ENCODE peak calls at places on chromosomes 4 and X, in seven cellular contexts. O is A549, T is body of pancreas, P is HepG2, D is HCT116, Q is GM12878, U is gastrocnemius medialis. M is an unnamed sample.

GRCh38 chrX:1242901-1243402 is 25.7 kb upstream of the CSF2RA start:
- ATAC-seq in O (peak), P (no peak), T (no peak), U (no peak), Q (peak), D (no peak), M (no peak)

GRCh38 chrX:153755136-153755535 is 8.9 kb upstream of the PLXNB3 start:
- ATAC-seq in U (no peak), D (no peak), T (no peak), O (no peak), Q (no peak), P (no peak), M (no peak)

GRCh38 chrX:130829526-130830515 is 73.2 kb downstream of the ENOX2 start:
- ATAC-seq in P (no peak), O (no peak), D (no peak), U (no peak), T (no peak), Q (no peak), M (no peak)

GRCh38 chr4:100742045-100742444 is 224.2 kb upstream of the EMCN start:
- ATAC-seq in Q (no peak), U (peak), P (no peak), O (no peak), T (peak), D (peak), M (no peak)

GRCh38 chrX:39262641-39263040 is 461.4 kb downstream of the MID1IP1 start:
- ATAC-seq in T (no peak), U (no peak), P (no peak), Q (no peak), D (no peak), O (no peak), M (no peak)

GRCh38 chr4:180059216-180059881 is 2183.9 kb upstream of the TENM3 start:
- ATAC-seq in T (peak), Q (no peak), O (peak), P (peak), U (no peak), D (no peak), M (no peak)

GRCh38 chr4:100986360-100986868 is 360.9 kb downstream of the PPP3CA start:
- ATAC-seq in T (peak), Q (no peak), D (no peak), U (no peak), P (peak), O (no peak), M (no peak)

GRCh38 chr4:54498661-54499111 is 159.1 kb upstream of the KIT start:
- ATAC-seq in T (no peak), U (no peak), P (no peak), D (peak), Q (no peak), O (no peak), M (no peak)

GRCh38 chrX:125711103-125711502 is 391.4 kb downstream of the TEX13C start:
- ATAC-seq in O (no peak), Q (no peak), U (no peak), P (no peak), D (no peak), T (no peak), M (no peak)

GRCh38 chr4:136769717-136770116 is 762.6 kb downstream of the PCDH18 start:
- ATAC-seq in U (no peak), D (no peak), T (no peak), P (peak), O (no peak), Q (no peak), M (no peak)

GRCh38 chr4:8761167-8761823 is 110.3 kb downstream of the HMX1 start:
- ATAC-seq in Q (no peak), T (no peak), D (no peak), U (no peak), P (no peak), O (peak), M (peak)

GRCh38 chrX:45788941-45789348 is 588.3 kb upstream of the DIPK2B start:
- ATAC-seq in U (peak), D (peak), Q (no peak), T (peak), P (no peak), O (no peak), M (peak)

GRCh38 chrX:142201113-142201512 is 4.0 kb downstream of the MAGEC2 start:
- ATAC-seq in U (no peak), T (no peak), P (no peak), Q (no peak), O (no peak), D (no peak), M (no peak)

GRCh38 chr4:31995943-31996901 is 1276.1 kb downstream of the PCDH7 start:
- ATAC-seq in Q (no peak), D (no peak), T (no peak), O (peak), U (no peak), P (no peak), M (no peak)

GRCh38 chr4:14926368-14926767 is 75.9 kb upstream of the CPEB2 start:
- ATAC-seq in U (no peak), P (peak), D (peak), Q (peak), T (no peak), O (no peak), M (peak)

GRCh38 chr4:3286335-3287175 is 6.3 kb upstream of the RGS12 start:
- ATAC-seq in D (no peak), P (peak), U (no peak), O (no peak), Q (no peak), T (no peak), M (no peak)

GRCh38 chr4:80183196-80184052 is 13.9 kb upstream of the PRDM8 start:
- ATAC-seq in P (peak), D (peak), T (peak), Q (peak), U (peak), O (peak), M (peak)

GRCh38 chrX:100649550-100650356 is 5.8 kb downstream of the SRPX2 start:
- ATAC-seq in Q (no peak), T (peak), O (peak), U (peak), D (no peak), P (peak), M (peak)

GRCh38 chrX:40420899-40421729 is 159.7 kb upstream of the ATP6AP2 start:
- ATAC-seq in P (peak), U (no peak), O (no peak), D (peak), T (no peak), Q (peak), M (no peak)

GRCh38 chr4:92551616-92552015 is 247.8 kb downstream of the GRID2 start:
- ATAC-seq in D (no peak), P (no peak), O (no peak), T (no peak), Q (no peak), U (no peak), M (no peak)
- TF ChIP-seq CTCF in D (no peak), P (no peak), O (no peak), T (no peak), Q (no peak), U (no peak), M (no peak)

DNA sequence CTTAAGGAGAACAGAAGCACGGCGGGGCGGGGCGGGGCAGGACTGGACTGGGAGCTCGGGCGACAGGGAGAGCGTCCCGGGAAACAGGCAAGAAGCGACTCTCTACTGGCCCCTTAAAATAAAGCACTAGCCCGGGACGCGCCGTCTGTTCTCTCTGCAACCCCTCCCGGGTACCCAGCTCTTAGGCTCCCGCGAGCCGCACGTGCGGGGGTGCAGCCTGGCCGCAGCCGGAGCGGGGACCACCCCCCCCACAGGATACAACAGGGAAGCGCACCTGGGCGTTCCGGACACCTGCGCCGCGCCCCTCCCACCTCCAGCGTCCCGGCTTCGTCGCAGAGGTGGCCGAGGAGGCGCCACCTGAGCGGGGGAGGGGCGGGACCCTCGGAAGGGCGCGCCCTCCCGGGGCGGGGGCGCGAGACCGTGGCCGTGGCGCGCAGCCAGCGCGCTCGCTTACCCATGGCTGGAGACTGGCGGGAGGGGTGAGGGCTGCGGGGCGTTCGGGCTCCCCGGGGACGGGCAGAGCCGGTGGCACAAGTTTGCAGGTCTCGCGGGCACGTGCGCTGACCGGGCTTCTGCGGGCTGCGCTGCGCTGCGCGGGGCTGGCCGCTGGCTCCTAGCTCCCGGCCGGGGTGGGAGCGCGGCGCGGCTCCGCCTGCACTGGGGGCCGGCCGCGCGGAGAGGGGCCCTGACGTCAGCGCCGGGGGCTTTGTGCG is 91.5 kb downstream of the GEMIN8 start:
- ATAC-seq in U (no peak), D (peak), O (peak), P (peak), Q (peak), T (peak), M (peak)
- TF ChIP-seq POLR2A in U (no peak), D (no peak), O (no peak), P (no peak), Q (no peak), T (no peak), M (no peak)

GRCh38 chr4:7719354-7720174 is 220.1 kb downstream of the AFAP1 start:
- ATAC-seq in T (peak), Q (peak), U (no peak), O (peak), D (peak), P (peak), M (peak)

GRCh38 chr4:7715251-7716014 is 224.2 kb downstream of the AFAP1 start:
- ATAC-seq in U (no peak), O (no peak), P (no peak), Q (no peak), T (no peak), D (no peak), M (no peak)

GRCh38 chr4:7717161-7717560 is 222.5 kb downstream of the AFAP1 start:
- ATAC-seq in T (no peak), Q (no peak), D (no peak), P (no peak), U (no peak), O (no peak), M (no peak)

GRCh38 chr4:7716322-7716721 is 223.3 kb downstream of the AFAP1 start:
- ATAC-seq in D (no peak), T (no peak), U (no peak), Q (no peak), O (no peak), P (no peak), M (no peak)

GRCh38 chr4:7717946-7718490 is 221.6 kb downstream of the AFAP1 start:
- ATAC-seq in P (no peak), Q (no peak), D (no peak), T (no peak), O (no peak), U (no peak), M (no peak)
- TF ChIP-seq CTCF in P (no peak), Q (no peak), D (no peak), T (no peak), O (no peak), U (no peak), M (no peak)

GRCh38 chr4:184384056-184384809 is 90.1 kb downstream of the IRF2 start:
- ATAC-seq in T (peak), D (peak), P (peak), U (peak), O (peak), Q (peak), M (peak)
- TF ChIP-seq POLR2A in T (peak), D (no peak), P (no peak), U (peak), O (no peak), Q (peak), M (no peak)

GRCh38 chr4:168832746-168833575 is 177.1 kb downstream of the CBR4 start:
- ATAC-seq in D (peak), P (peak), O (peak), U (peak), Q (peak), T (peak), M (peak)
- TF ChIP-seq CTCF in D (no peak), P (peak), O (peak), U (no peak), Q (no peak), T (no peak), M (peak)

GRCh38 chr4:1010522-1011021 is 854 bp upstream of the FGFRL1 start:
- ATAC-seq in T (peak), P (peak), U (peak), D (peak), O (peak), Q (peak), M (peak)
- TF ChIP-seq POLR2A in T (peak), P (no peak), U (no peak), D (no peak), O (no peak), Q (no peak), M (no peak)